ENCODE peak calls at places on chromosomes 13 and 19, in six cellular contexts. I is cardiac fibroblast; V is GOT3; H is HCT116; R is activated CD4-positive, alpha-beta T cell treated with anti-CD3 and anti-CD28 coated beads, Interleukin-2, amount 50 U/mL, for 48 hours; M is NCI-H774. O is an unnamed sample.

GRCh38 chr19:42370068-42370520 is 20.0 kb downstream of the CNFN start:
- DNase-seq in I (no peak), V (no peak), H (no peak), R (no peak), M (peak; percentile 26), O (no peak)

GRCh38 chr19:55196803-55197202 is 12.5 kb downstream of the PTPRH start:
- DNase-seq in I (peak; percentile 27), V (no peak), H (no peak), R (no peak), M (no peak), O (peak; percentile 33)

GRCh38 chr13:38350114-38350617 is 515 bp downstream of the UFM1 start:
- DNase-seq in I (peak; percentile 66), V (no peak), H (peak; percentile 35), R (peak; percentile 59), M (peak; percentile 7), O (peak; percentile 59)

GRCh38 chr13:106238690-106239089 is 296.8 kb downstream of the EFNB2 start:
- DNase-seq in I (no peak), V (no peak), H (no peak), R (no peak), M (no peak), O (no peak)

GRCh38 chr13:32255744-32256120 is 59.4 kb downstream of the ZAR1L start:
- DNase-seq in I (peak; percentile 53), V (no peak), H (no peak), R (no peak), M (no peak), O (no peak)

GRCh38 chr19:737591-738093 is 13.3 kb upstream of the MISP start:
- DNase-seq in I (peak; percentile 29), V (no peak), H (no peak), R (peak; percentile 67), M (no peak), O (no peak)

GRCh38 chr19:56138069-56138468 is 3.0 kb upstream of the ZNF444 start:
- DNase-seq in I (peak; percentile 30), V (no peak), H (no peak), R (no peak), M (no peak), O (no peak)

GRCh38 chr13:53343345-53343744 is 314.7 kb downstream of the OLFM4 start:
- DNase-seq in I (no peak), V (no peak), H (no peak), R (no peak), M (no peak), O (no peak)

GRCh38 chr13:79779761-79780160 is 298.8 kb downstream of the NDFIP2 start:
- DNase-seq in I (peak; percentile 85), V (peak; percentile 5), H (no peak), R (no peak), M (no peak), O (peak; percentile 16)